ENCODE peak calls at places on chromosomes 3 and 15, in ten cellular contexts. D, B, E, L, F, P, U, T, J and V are unnamed samples.

GRCh38 chr3:112699436-112699978 is 58.6 kb upstream of the CCDC80 start:
- DNase-seq in F (no peak), T (peak), D (no peak), B (no peak), U (no peak), P (no peak), E (peak), L (no peak), J (no peak), V (no peak)

GRCh38 chr3:124510290-124510689 is 220.0 kb upstream of the UMPS start:
- DNase-seq in B (no peak), T (peak), L (no peak), U (no peak), E (peak), F (no peak), D (no peak), J (no peak), P (no peak), V (no peak)

GRCh38 chr3:66098436-66098835 is 59.7 kb upstream of the MAGI1 start:
- DNase-seq in T (peak), D (no peak), U (no peak), E (no peak), B (no peak), P (no peak), J (no peak), L (no peak), F (no peak), V (no peak)

GRCh38 chr3:188212308-188212969 is 58.5 kb downstream of the LPP start:
- DNase-seq in D (no peak), P (no peak), U (no peak), T (peak), J (no peak), L (no peak), E (no peak), B (no peak), F (no peak), V (no peak)

GRCh38 chr15:63054281-63054683 is 11.7 kb downstream of the TPM1 start:
- DNase-seq in T (no peak), B (no peak), D (no peak), U (no peak), L (no peak), F (no peak), P (no peak), J (no peak), E (no peak), V (no peak)

GRCh38 chr3:69249001-69249400 is 126.6 kb upstream of the LMOD3 start:
- DNase-seq in E (no peak), F (no peak), P (no peak), D (no peak), L (no peak), J (no peak), U (no peak), B (no peak), T (no peak), V (no peak)

GRCh38 chr3:98483626-98484025 is 13.9 kb upstream of the OR5K2 start:
- DNase-seq in P (no peak), D (no peak), L (no peak), E (peak), F (no peak), T (no peak), B (no peak), J (no peak), U (no peak), V (no peak)

GRCh38 chr15:27433604-27434003 is 462.6 kb downstream of the GABRG3 start:
- DNase-seq in U (no peak), J (no peak), D (no peak), E (no peak), L (no peak), B (no peak), P (no peak), F (no peak), T (no peak), V (no peak)

GRCh38 chr15:38699633-38700230 is 135.1 kb upstream of the RASGRP1 start:
- DNase-seq in T (peak), L (peak), E (peak), F (peak), U (no peak), P (peak), D (peak), J (peak), B (peak), V (peak)

GRCh38 chr3:25689226-25689625 is 24.5 kb upstream of the TOP2B start:
- DNase-seq in P (no peak), D (no peak), J (no peak), U (no peak), L (no peak), E (no peak), T (no peak), F (no peak), B (no peak), V (no peak)

GRCh38 chr3:16456784-16457415 is 56.6 kb downstream of the RFTN1 start:
- DNase-seq in U (no peak), B (no peak), L (no peak), P (no peak), E (peak), D (no peak), F (no peak), T (peak), J (no peak), V (no peak)

GRCh38 chr3:110101361-110101760 is 764.0 kb upstream of the DPPA4 start:
- DNase-seq in L (no peak), D (no peak), P (no peak), T (peak), B (no peak), J (no peak), E (peak), U (no peak), F (no peak), V (no peak)

GRCh38 chr3:159186581-159186980 is 384.7 kb downstream of the MFSD1 start:
- DNase-seq in L (no peak), D (no peak), J (no peak), F (no peak), E (peak), U (no peak), B (no peak), P (no peak), T (no peak), V (no peak)

GRCh38 chr3:103909395-103909794 is 1457.3 kb upstream of the ALCAM start:
- DNase-seq in T (no peak), D (no peak), P (no peak), E (no peak), F (no peak), B (no peak), J (no peak), L (no peak), U (no peak), V (no peak)

GRCh38 chr3:44342191-44342790 is 3.7 kb downstream of the TCAIM start:
- DNase-seq in B (no peak), T (peak), U (no peak), E (no peak), L (no peak), F (no peak), P (no peak), J (no peak), D (no peak), V (no peak)

GRCh38 chr3:152113992-152114651 is 154.6 kb upstream of the MBNL1 start:
- DNase-seq in P (no peak), F (no peak), U (no peak), L (no peak), B (no peak), J (no peak), D (no peak), T (peak), E (peak), V (no peak)

GRCh38 chr3:119042162-119042561 is 7.5 kb upstream of the IGSF11 start:
- DNase-seq in J (no peak), D (no peak), T (no peak), L (no peak), F (no peak), P (no peak), B (no peak), U (no peak), E (no peak), V (no peak)

GRCh38 chr3:4471907-4472306 is 4.8 kb upstream of the SUMF1 start:
- DNase-seq in L (no peak), T (no peak), B (no peak), P (no peak), J (no peak), E (no peak), F (no peak), U (no peak), D (no peak), V (no peak)

GRCh38 chr3:169846458-169847193 is 23.1 kb downstream of the LRRC31 start:
- DNase-seq in F (no peak), B (no peak), L (no peak), P (no peak), U (no peak), T (peak), E (peak), D (no peak), J (no peak), V (no peak)

GRCh38 chr15:48696627-48697312 is 51.3 kb upstream of the FBN1 start:
- DNase-seq in U (no peak), L (no peak), J (no peak), T (peak), P (no peak), F (no peak), D (no peak), E (peak), B (no peak), V (no peak)

GRCh38 chr3:128317698-128318231 is 148.9 kb downstream of the DNAJB8 start:
- DNase-seq in L (no peak), B (no peak), E (no peak), P (no peak), U (peak), J (no peak), T (peak), D (no peak), F (no peak), V (peak)

GRCh38 chr15:70587896-70588567 is 175.3 kb downstream of the UACA start:
- DNase-seq in L (no peak), B (no peak), U (peak), F (no peak), T (no peak), E (no peak), D (no peak), J (no peak), P (no peak), V (no peak)

GRCh38 chr3:128559486-128560225 is 66.7 kb upstream of the GATA2 start:
- DNase-seq in B (no peak), T (no peak), D (peak), F (no peak), J (no peak), E (peak), L (peak), P (no peak), U (no peak), V (no peak)

GRCh38 chr15:31278544-31279220 is 48.0 kb upstream of the KLF13 start:
- DNase-seq in B (peak), F (no peak), L (no peak), D (peak), E (no peak), P (no peak), J (peak), T (no peak), U (peak), V (no peak)